ENCODE peak calls at places on chromosomes 16 and 17, in seven cellular contexts. N is transverse colon; C is DMS153; W is AG10803; M is NCI-H1092; L is activated T-helper 2 cell treated with anti-CD3 and anti-CD28 coated beads, Interferon-gamma antibody, Interleukin-2, Interleukin-4, amounts not matched to agents 10 μg/mL and 5 μg/mL and 100 μg/mL, durations not matched to agents 14 hours and 24 hours and 36 hours; O is fibroblast of pulmonary artery. V is an unnamed sample.

GRCh38 chr16:19033761-19034160 is 33.7 kb upstream of the COQ7 start:
- DNase-seq in N (no peak), C (no peak), M (no peak), O (no peak), L (no peak), W (no peak), V (no peak)

GRCh38 chr16:3022697-3023414 is 886 bp downstream of the HCFC1R1 start:
- DNase-seq in N (no peak), O (peak), L (no peak), C (no peak), W (peak), M (no peak), V (no peak)

GRCh38 chr16:79672524-79672923 is 72.0 kb upstream of the MAF start:
- DNase-seq in L (no peak), N (no peak), C (no peak), O (no peak), W (no peak), M (no peak), V (no peak)

GRCh38 chr16:12729448-12729847 is 74.2 kb downstream of the CPPED1 start:
- DNase-seq in W (peak), O (peak), N (no peak), C (no peak), L (no peak), M (no peak), V (no peak)

GRCh38 chr17:28331891-28332420 is 3.3 kb downstream of the IFT20 start:
- DNase-seq in M (no peak), N (peak), C (no peak), O (no peak), L (no peak), W (no peak), V (no peak)

GRCh38 chr16:75294773-75295172 is 43.3 kb upstream of the BCAR1 start:
- DNase-seq in L (no peak), W (no peak), O (no peak), N (no peak), M (no peak), C (no peak), V (no peak)

GRCh38 chr16:15949210-15950166 is at the start of gene ABCC1:
- DNase-seq in N (peak), O (no peak), W (no peak), M (peak), L (peak), C (no peak), V (peak)

GRCh38 chr16:46843898-46844642 is 13.1 kb upstream of the C16orf87 start:
- DNase-seq in W (no peak), M (no peak), C (no peak), O (no peak), N (no peak), L (no peak), V (no peak)

GRCh38 chr17:64331946-64332493 is 58.6 kb downstream of the PECAM1 start:
- DNase-seq in N (no peak), M (no peak), C (no peak), L (no peak), O (peak), W (no peak), V (no peak)

GRCh38 chr16:67429053-67429798 is 1.7 kb upstream of the HSD11B2 start:
- DNase-seq in C (no peak), O (no peak), N (peak), L (no peak), W (no peak), M (no peak), V (no peak)

GRCh38 chr17:31392856-31393748 is 1.6 kb downstream of the RAB11FIP4 start:
- DNase-seq in O (no peak), N (no peak), M (no peak), C (no peak), L (no peak), W (no peak), V (no peak)

GRCh38 chr16:20409398-20410152 is at the start of gene ACSM5:
- DNase-seq in W (no peak), O (no peak), N (peak), M (peak), L (no peak), C (no peak), V (no peak)